ENCODE peak calls at places on chromosomes 7 and 10, in eight cellular contexts. U is BE2C, T is ureter, P is cardiac septum, G is hepatocyte, B is aorta, V is fibroblast of mammary gland, Z is cardiac muscle cell. L is an unnamed sample.

GRCh38 chr10:107542607-107543006 is 378.1 kb upstream of the SORCS1 start:
- DNase-seq in U (no peak), T (no peak), P (no peak), G (no peak), B (no peak), V (no peak), Z (no peak), L (no peak)

GRCh38 chr7:54985405-54986360 is 33.1 kb upstream of the EGFR start:
- DNase-seq in U (no peak), T (no peak), P (no peak), G (peak), B (no peak), V (peak), Z (no peak), L (no peak)

GRCh38 chr7:27123021-27123476 is 7.5 kb downstream of the HOXA4 start:
- DNase-seq in U (no peak), T (no peak), P (no peak), G (no peak), B (no peak), V (no peak), Z (no peak), L (no peak)

GRCh38 chr10:123565691-123566660 is 100.2 kb upstream of the GPR26 start:
- DNase-seq in U (no peak), T (no peak), P (peak), G (no peak), B (no peak), V (no peak), Z (no peak), L (no peak)

GRCh38 chr10:30542001-30542861 is 87.3 kb downstream of the LYZL2 start:
- DNase-seq in U (no peak), T (no peak), P (no peak), G (no peak), B (no peak), V (peak), Z (no peak), L (no peak)

GRCh38 chr7:125661677-125662076 is 732.1 kb upstream of the POT1 start:
- DNase-seq in U (no peak), T (no peak), P (no peak), G (no peak), B (no peak), V (no peak), Z (no peak), L (no peak)

GRCh38 chr10:3487228-3487627 is 297.8 kb downstream of the KLF6 start:
- DNase-seq in U (no peak), T (no peak), P (no peak), G (no peak), B (no peak), V (no peak), Z (no peak), L (no peak)

GRCh38 chr10:70652761-70653657 is 19.3 kb upstream of the ADAMTS14 start:
- DNase-seq in U (peak), T (peak), P (peak), G (peak), B (peak), V (peak), Z (peak), L (peak)

GRCh38 chr10:47029181-47029971 is 118.1 kb downstream of the PTPN20 start:
- DNase-seq in U (peak), T (peak), P (peak), G (no peak), B (no peak), V (no peak), Z (no peak), L (no peak)

GRCh38 chr10:54368984-54369383 is 432.0 kb downstream of the PCDH15 start:
- DNase-seq in U (no peak), T (no peak), P (no peak), G (no peak), B (no peak), V (no peak), Z (peak), L (no peak)

GRCh38 chr7:21603972-21604749 is 61.3 kb downstream of the DNAH11 start:
- DNase-seq in U (no peak), T (no peak), P (no peak), G (no peak), B (no peak), V (no peak), Z (no peak), L (no peak)

GRCh38 chr10:77890097-77890496 is 36.5 kb downstream of the DLG5 start:
- DNase-seq in U (no peak), T (no peak), P (no peak), G (no peak), B (no peak), V (no peak), Z (no peak), L (no peak)

GRCh38 chr7:12690041-12690878 is 2.8 kb downstream of the ARL4A start:
- DNase-seq in U (no peak), T (no peak), P (no peak), G (no peak), B (no peak), V (no peak), Z (no peak), L (no peak)

GRCh38 chr7:66315192-66315591 is 110.1 kb downstream of the TPST1 start:
- DNase-seq in U (no peak), T (no peak), P (no peak), G (no peak), B (no peak), V (peak), Z (no peak), L (no peak)

GRCh38 chr10:86203162-86203905 is 163.3 kb downstream of the GRID1 start:
- DNase-seq in U (no peak), T (no peak), P (peak), G (peak), B (no peak), V (no peak), Z (peak), L (no peak)

GRCh38 chr7:132548489-132549078 is 27.7 kb downstream of the PLXNA4 start:
- DNase-seq in U (no peak), T (no peak), P (no peak), G (no peak), B (no peak), V (peak), Z (no peak), L (no peak)

GRCh38 chr10:4344544-4344994 is 481.4 kb upstream of the AKR1E2 start:
- DNase-seq in U (no peak), T (no peak), P (peak), G (peak), B (peak), V (peak), Z (peak), L (no peak)

GRCh38 chr10:71039551-71039950 is 151.2 kb upstream of the PCBD1 start:
- DNase-seq in U (no peak), T (no peak), P (peak), G (no peak), B (no peak), V (no peak), Z (no peak), L (no peak)